ENCODE peak calls at places on chromosomes 16 and 17, in eight cellular contexts. P is NCI-H748 treated with DMSO at 0.1 percent for 48 hours; H is stimulated activated CD4-positive, alpha-beta T cell treated with anti-CD3 and anti-CD28 coated beads, Interleukin-1b, Interleukin-23, amount 100 ng/mL, for 1 hour; X is KBM-7; S is NCI-H2081; Z is D341Med; J is activated effector memory CD4-positive, alpha-beta T cell treated with Interleukin-2 at 50 U/mL for 16 hours; L is foreskin keratinocyte. T is an unnamed sample.
A peak's percentile ranks its signal among the peaks of the same experiment; 100 is the strongest.

GRCh38 chr17:47253541-47254402 is at the start of gene ITGB3:
- DNase-seq in P (peak; percentile 10), H (no peak), X (peak; percentile 65), S (peak; percentile 63), Z (peak; percentile 96), J (peak; percentile 49), L (peak; percentile 42), T (peak; percentile 27)

GRCh38 chr16:85561248-85562101 is 51.6 kb upstream of the GSE1 start:
- DNase-seq in P (no peak), H (no peak), X (no peak), S (no peak), Z (no peak), J (no peak), L (no peak), T (no peak)

GRCh38 chr16:75351183-75351582 is 82.1 kb downstream of the CFDP1 start:
- DNase-seq in P (no peak), H (no peak), X (no peak), S (no peak), Z (no peak), J (no peak), L (peak; percentile 55), T (no peak)

GRCh38 chr16:50692999-50693781 is at the start of gene NOD2:
- DNase-seq in P (no peak), H (no peak), X (no peak), S (no peak), Z (peak; percentile 67), J (no peak), L (no peak), T (no peak)

GRCh38 chr17:45022288-45022648 is 29.2 kb downstream of the DCAKD start:
- DNase-seq in P (no peak), H (no peak), X (no peak), S (no peak), Z (no peak), J (no peak), L (no peak), T (no peak)

GRCh38 chr16:87212026-87212425 is 105.2 kb downstream of the C16orf95 start:
- DNase-seq in P (no peak), H (no peak), X (no peak), S (no peak), Z (no peak), J (no peak), L (no peak), T (no peak)

GRCh38 chr17:65703891-65704290 is 142.4 kb upstream of the AXIN2 start:
- DNase-seq in P (no peak), H (no peak), X (no peak), S (no peak), Z (no peak), J (no peak), L (no peak), T (no peak)

GRCh38 chr17:44628234-44629188 is 27.8 kb upstream of the MEIOC start:
- DNase-seq in P (no peak), H (no peak), X (no peak), S (peak; percentile 63), Z (peak; percentile 48), J (no peak), L (no peak), T (no peak)

GRCh38 chr16:29862383-29862883 is 593 bp downstream of the CDIPT start:
- DNase-seq in P (no peak), H (no peak), X (peak; percentile 24), S (no peak), Z (peak; percentile 50), J (peak; percentile 3), L (peak; percentile 32), T (peak; percentile 54)

GRCh38 chr16:75534560-75535205 is 1.2 kb downstream of the CHST5 start:
- DNase-seq in P (no peak), H (no peak), X (no peak), S (no peak), Z (no peak), J (no peak), L (no peak), T (no peak)

GRCh38 chr17:49798182-49798581 is 9.7 kb downstream of the KAT7 start:
- DNase-seq in P (no peak), H (no peak), X (no peak), S (no peak), Z (no peak), J (no peak), L (no peak), T (no peak)

T was measured in SW 1271.